ENCODE peak calls at places on chromosomes 2 and 18, in four cellular contexts. E is spleen; Y is OCI-LY7; B is CD8-positive, alpha-beta memory T cell. Q is an unnamed sample.

GRCh38 chr2:64212801-64213321 is 68.6 kb upstream of the PELI1 start:
- DNase-seq in B (no peak), Y (peak; percentile 29), E (no peak), Q (peak; percentile 18)

GRCh38 chr18:55024568-55024967 is 65.3 kb upstream of the CCDC68 start:
- DNase-seq in E (no peak), B (no peak), Y (no peak), Q (no peak)

GRCh38 chr2:12507295-12507694 is 209.4 kb upstream of the TRIB2 start:
- DNase-seq in B (peak; percentile 52), E (no peak), Y (no peak), Q (peak; percentile 84)

GRCh38 chr2:2547451-2547850 is 216.4 kb upstream of the MYT1L start:
- DNase-seq in B (no peak), Y (no peak), E (no peak), Q (no peak)

GRCh38 chr2:237431372-237431771 is 17.4 kb upstream of the COL6A3 start:
- DNase-seq in Y (no peak), B (no peak), E (no peak), Q (no peak)

GRCh38 chr2:96359310-96359709 is 23.7 kb downstream of the NCAPH start:
- DNase-seq in B (peak; percentile 28), E (no peak), Y (peak; percentile 9), Q (no peak)

GRCh38 chr2:109679627-109680026 is 65.5 kb downstream of the SOWAHC start:
- DNase-seq in B (no peak), Y (no peak), E (no peak), Q (no peak)

GRCh38 chr2:56244911-56245530 is 61.2 kb downstream of the CCDC85A start:
- DNase-seq in Y (no peak), B (no peak), E (no peak), Q (no peak)

GRCh38 chr2:37655442-37655841 is 16.0 kb downstream of the CDC42EP3 start:
- DNase-seq in B (no peak), E (no peak), Y (no peak), Q (peak; percentile 10)

GRCh38 chr18:12014521-12014920 is 33.2 kb downstream of the IMPA2 start:
- DNase-seq in B (no peak), E (peak; percentile 36), Y (no peak), Q (no peak)

GRCh38 chr18:12013186-12013916 is 32.0 kb downstream of the IMPA2 start:
- DNase-seq in E (peak; percentile 29), Y (no peak), B (no peak), Q (no peak)

GRCh38 chr18:12015697-12016062 is 34.4 kb downstream of the IMPA2 start:
- DNase-seq in B (no peak), E (peak; percentile 63), Y (no peak), Q (no peak)

GRCh38 chr18:12014091-12014490 is 32.8 kb downstream of the IMPA2 start:
- DNase-seq in Y (no peak), B (no peak), E (peak; percentile 47), Q (no peak)

DNA sequence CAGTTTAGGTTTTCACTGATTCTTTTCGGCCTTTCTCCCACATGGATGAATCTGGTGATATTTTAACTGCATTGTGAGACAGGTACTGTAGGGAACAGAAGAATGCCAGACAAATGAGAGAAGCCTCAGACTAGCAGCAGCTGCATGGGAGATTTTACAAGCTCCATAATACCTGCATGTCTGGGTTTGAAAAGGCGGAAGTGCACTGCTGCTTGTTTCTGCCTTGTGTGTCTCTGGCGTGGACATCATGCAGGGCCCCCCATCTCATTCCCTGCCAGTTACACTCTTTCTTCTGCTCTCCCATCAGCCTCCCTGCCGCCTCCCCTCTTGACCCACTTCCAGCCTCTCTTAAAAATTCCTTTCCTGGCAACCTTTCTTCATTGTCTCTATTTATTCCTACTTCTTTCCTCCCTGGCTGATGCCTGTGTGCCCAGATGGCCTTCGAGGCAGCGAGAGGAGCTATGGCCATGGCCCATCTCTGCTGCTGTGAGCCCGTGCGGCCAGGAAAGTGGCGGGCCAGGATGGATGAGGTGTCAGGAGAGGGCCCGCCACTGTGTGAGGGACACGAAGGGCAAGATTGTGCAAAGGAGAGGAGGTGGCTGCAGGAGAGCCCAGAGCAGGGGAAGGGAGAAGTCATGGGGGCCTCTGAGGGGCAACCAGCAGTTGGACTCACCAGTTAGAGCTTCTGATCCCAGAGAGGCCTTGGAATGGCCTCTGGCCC is 33.8 kb downstream of the IMPA2 start:
- DNase-seq in Y (no peak), B (no peak), E (peak; percentile 19), Q (no peak)
- H3K4me1 ChIP-seq in Y (no peaks in the 10 kb centered on the region), B (no peaks in the 10 kb centered on the region), E (peaks cover 12% of the 10 kb centered on the region), Q (peaks cover 5% of the 10 kb centered on the region)

GRCh38 chr2:54628957-54629356 is 94.5 kb upstream of the EML6 start:
- DNase-seq in B (no peak), E (no peak), Y (no peak), Q (peak; percentile 1)

GRCh38 chr2:54629390-54629789 is 94.1 kb upstream of the EML6 start:
- DNase-seq in B (no peak), Y (no peak), E (no peak), Q (peak; percentile 3)

GRCh38 chr2:54628418-54628817 is 95.0 kb upstream of the EML6 start:
- DNase-seq in Y (peak; percentile 90), E (no peak), B (no peak), Q (no peak)

GRCh38 chr2:54626884-54627283 is 96.6 kb upstream of the EML6 start:
- DNase-seq in Y (no peak), B (no peak), E (no peak), Q (no peak)

DNA sequence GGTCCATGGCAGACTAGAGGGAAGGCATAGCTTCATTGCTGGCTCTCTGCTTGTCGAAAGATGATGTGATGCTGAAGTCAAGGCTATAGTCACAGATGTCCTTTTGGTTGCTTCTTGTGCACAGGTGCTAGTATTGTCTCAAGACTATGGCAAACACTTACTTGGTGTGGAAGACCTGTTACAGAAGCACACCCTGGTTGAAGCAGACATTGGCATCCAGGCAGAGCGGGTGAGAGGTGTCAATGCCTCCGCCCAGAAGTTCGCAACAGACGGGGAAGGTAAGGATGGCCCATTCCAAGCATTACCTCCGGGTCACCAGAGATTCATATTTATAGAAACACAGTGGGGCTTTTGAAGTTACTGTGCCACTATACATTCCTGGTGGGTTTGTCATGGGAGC is 95.5 kb upstream of the EML6 start:
- DNase-seq in Y (peak; percentile 66), B (no peak), E (no peak), Q (no peak)
- H3K4me1 ChIP-seq in Y (peaks cover 58% of the 10 kb centered on the region), B (no peaks in the 10 kb centered on the region), E (peaks cover 70% of the 10 kb centered on the region), Q (peaks cover 19% of the 10 kb centered on the region)

GRCh38 chr2:9761547-9761946 is 81.7 kb upstream of the TAF1B start:
- DNase-seq in B (no peak), Y (no peak), E (no peak), Q (no peak)
- H3K4me1 ChIP-seq in B (peaks cover 12% of the 10 kb centered on the region), Y (peaks cover 9% of the 10 kb centered on the region), E (peaks cover 19% of the 10 kb centered on the region), Q (peaks cover 3% of the 10 kb centered on the region)

GRCh38 chr18:77093584-77093983 is 39.0 kb downstream of the MBP start:
- DNase-seq in B (no peak), Y (no peak), E (no peak), Q (no peak)
- H3K4me1 ChIP-seq in B (peaks cover 63% of the 10 kb centered on the region), Y (peaks cover 46% of the 10 kb centered on the region), E (peaks cover 100% of the 10 kb centered on the region), Q (no peaks in the 10 kb centered on the region)

GRCh38 chr2:239390546-239391285 is 10.1 kb downstream of the HDAC4 start:
- DNase-seq in E (peak; percentile 61), Y (no peak), B (no peak), Q (no peak)

GRCh38 chr2:239386872-239387445 is 13.9 kb downstream of the HDAC4 start:
- DNase-seq in B (no peak), E (peak; percentile 62), Y (no peak), Q (no peak)

GRCh38 chr2:239389414-239390329 is 11.1 kb downstream of the HDAC4 start:
- DNase-seq in Y (no peak), B (no peak), E (peak; percentile 36), Q (no peak)

GRCh38 chr2:239387811-239388210 is 13.0 kb downstream of the HDAC4 start:
- DNase-seq in B (no peak), E (peak; percentile 61), Y (no peak), Q (no peak)

GRCh38 chr2:239388236-239389151 is 12.3 kb downstream of the HDAC4 start:
- DNase-seq in B (no peak), Y (no peak), E (peak; percentile 71), Q (no peak)
- H3K4me1 ChIP-seq in B (no peaks in the 10 kb centered on the region), Y (no peaks in the 10 kb centered on the region), E (peaks cover 19% of the 10 kb centered on the region), Q (no peaks in the 10 kb centered on the region)

DNA sequence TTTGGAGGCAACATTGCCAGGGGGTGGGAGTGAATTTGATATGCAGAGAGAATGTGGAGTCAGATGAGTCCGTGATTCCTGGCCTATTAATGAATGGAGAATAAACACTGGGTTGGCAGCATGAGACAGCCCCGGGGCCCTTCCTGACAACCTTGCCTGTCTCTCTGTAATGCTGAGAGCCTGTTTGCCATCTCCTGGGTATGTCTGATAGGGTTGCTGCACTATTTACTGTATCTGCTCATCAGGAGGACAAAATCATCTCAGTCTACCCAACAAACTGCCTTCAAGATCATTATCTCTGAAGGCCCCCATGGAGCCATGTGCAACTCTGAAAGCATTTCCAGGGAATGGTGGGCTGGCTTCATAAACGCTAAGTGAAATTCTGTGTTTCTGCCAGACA is 64.5 kb downstream of the ARHGAP25 start:
- DNase-seq in B (no peak), E (no peak), Y (no peak), Q (no peak)
- H3K4me1 ChIP-seq in B (peaks cover 56% of the 10 kb centered on the region), E (peaks cover 100% of the 10 kb centered on the region), Y (peaks cover 15% of the 10 kb centered on the region), Q (peaks cover 26% of the 10 kb centered on the region)

DNA sequence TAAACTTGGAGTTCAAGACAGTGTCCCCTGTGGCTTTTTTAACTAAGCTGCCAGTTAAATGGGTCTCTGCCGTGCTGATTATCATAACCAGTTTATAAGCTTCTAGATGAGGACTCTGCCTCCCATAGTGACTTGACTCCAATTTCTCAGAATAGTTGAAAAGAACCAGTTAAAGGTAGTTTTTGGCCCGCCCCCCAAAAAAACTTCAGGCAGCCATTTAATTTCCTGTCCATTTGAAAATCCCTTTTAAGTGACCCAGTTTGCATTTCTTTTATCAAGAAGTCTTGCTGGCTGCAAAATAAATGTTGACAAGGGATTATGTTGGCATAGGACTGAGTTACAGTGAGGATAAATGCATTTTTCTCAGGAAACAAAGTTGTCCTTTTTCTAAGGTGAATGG is 2.3 kb downstream of the SLC20A1 start:
- DNase-seq in E (no peak), B (no peak), Y (no peak), Q (no peak)
- H3K4me1 ChIP-seq in E (peaks cover 80% of the 10 kb centered on the region), B (peaks cover 59% of the 10 kb centered on the region), Y (peaks cover 36% of the 10 kb centered on the region), Q (peaks cover 20% of the 10 kb centered on the region)

GRCh38 chr2:119696494-119697030 is 17.6 kb downstream of the TMEM177 start:
- DNase-seq in B (no peak), E (no peak), Y (peak; percentile 26), Q (no peak)

GRCh38 chr2:119696005-119696404 is 17.0 kb downstream of the TMEM177 start:
- DNase-seq in E (no peak), Y (no peak), B (no peak), Q (no peak)

GRCh38 chr2:119694994-119695521 is 16.1 kb downstream of the TMEM177 start:
- DNase-seq in B (no peak), Y (no peak), E (no peak), Q (no peak)

GRCh38 chr2:119699016-119699606 is 20.1 kb downstream of the TMEM177 start:
- DNase-seq in E (no peak), Y (no peak), B (no peak), Q (no peak)

GRCh38 chr2:119697290-119698013 is 18.5 kb downstream of the TMEM177 start:
- DNase-seq in Y (peak; percentile 87), E (no peak), B (no peak), Q (peak; percentile 73)
- H3K4me1 ChIP-seq in Y (peaks cover 47% of the 10 kb centered on the region), E (peaks cover 12% of the 10 kb centered on the region), B (peaks cover 48% of the 10 kb centered on the region), Q (peaks cover 20% of the 10 kb centered on the region)

GRCh38 chr18:62105373-62105772 is 81.5 kb downstream of the PIGN start:
- DNase-seq in E (no peak), B (no peak), Y (no peak), Q (no peak)
- H3K4me1 ChIP-seq in E (no peaks in the 10 kb centered on the region), B (no peaks in the 10 kb centered on the region), Y (peaks cover 7% of the 10 kb centered on the region), Q (no peaks in the 10 kb centered on the region)